ENCODE peak calls at places on chromosomes 4 and X, in five cellular contexts. One of them, this sample, is unnamed.
A peak's percentile ranks its signal among the peaks of the same experiment; 100 is the strongest.

GRCh38 chrX:87571965-87572364 is 54.4 kb downstream of the KLHL4 start:
- DNase-seq in mammary epithelial cell: no peak
- DNase-seq in mucosa of descending colon: no peak
- DNase-seq in foreskin fibroblast: no peak
- DNase-seq in neural progenitor cell: no peak
- DNase-seq in this sample: no peak

GRCh38 chrX:9997524-9997923 is 30.4 kb downstream of the CLDN34 start:
- DNase-seq in foreskin fibroblast: no peak
- DNase-seq in mammary epithelial cell: no peak
- DNase-seq in mucosa of descending colon: no peak
- DNase-seq in neural progenitor cell: no peak
- DNase-seq in this sample: no peak

GRCh38 chr4:159290321-159291030 is 187.6 kb downstream of the RAPGEF2 start:
- DNase-seq in mucosa of descending colon: no peak
- DNase-seq in foreskin fibroblast: no peak
- DNase-seq in mammary epithelial cell: peak; percentile 58
- DNase-seq in neural progenitor cell: no peak
- DNase-seq in this sample: no peak

GRCh38 chrX:119981286-119982070 is 37.9 kb upstream of the NKAP start:
- DNase-seq in neural progenitor cell: peak; percentile 63
- DNase-seq in mammary epithelial cell: peak; percentile 20
- DNase-seq in mucosa of descending colon: peak; percentile 42
- DNase-seq in foreskin fibroblast: no peak
- DNase-seq in this sample: peak; percentile 40

GRCh38 chr4:3450643-3451042 is 8.9 kb downstream of the HGFAC start:
- DNase-seq in mammary epithelial cell: no peak
- DNase-seq in mucosa of descending colon: no peak
- DNase-seq in neural progenitor cell: no peak
- DNase-seq in foreskin fibroblast: no peak
- DNase-seq in this sample: no peak

GRCh38 chrX:74521961-74522833 is 92.2 kb downstream of the RLIM start:
- DNase-seq in mucosa of descending colon: no peak
- DNase-seq in neural progenitor cell: no peak
- DNase-seq in mammary epithelial cell: no peak
- DNase-seq in foreskin fibroblast: peak; percentile 48
- DNase-seq in this sample: no peak

GRCh38 chrX:123361371-123361770 is 177.3 kb downstream of the GRIA3 start:
- DNase-seq in mucosa of descending colon: no peak
- DNase-seq in neural progenitor cell: no peak
- DNase-seq in foreskin fibroblast: no peak
- DNase-seq in mammary epithelial cell: no peak
- DNase-seq in this sample: no peak

GRCh38 chrX:66162331-66162822 is 1.7 kb upstream of the HEPH start:
- DNase-seq in mucosa of descending colon: peak; percentile 54
- DNase-seq in foreskin fibroblast: no peak
- DNase-seq in neural progenitor cell: no peak
- DNase-seq in mammary epithelial cell: peak; percentile 45
- DNase-seq in this sample: no peak

GRCh38 chr4:165368114-165368513 is 10.7 kb upstream of the CPE start:
- DNase-seq in foreskin fibroblast: no peak
- DNase-seq in mucosa of descending colon: no peak
- DNase-seq in mammary epithelial cell: no peak
- DNase-seq in neural progenitor cell: no peak
- DNase-seq in this sample: no peak

GRCh38 chrX:9019151-9019550 is 14.8 kb downstream of the FAM9B start:
- DNase-seq in mucosa of descending colon: no peak
- DNase-seq in mammary epithelial cell: no peak
- DNase-seq in neural progenitor cell: no peak
- DNase-seq in foreskin fibroblast: peak; percentile 47
- DNase-seq in this sample: no peak

GRCh38 chr4:105158837-105159236 is 12.2 kb downstream of the TET2 start:
- DNase-seq in neural progenitor cell: peak; percentile 50
- DNase-seq in mammary epithelial cell: no peak
- DNase-seq in foreskin fibroblast: no peak
- DNase-seq in mucosa of descending colon: peak; percentile 25
- DNase-seq in this sample: no peak

GRCh38 chrX:3175659-3176438 is 134.6 kb downstream of the ARSF start:
- DNase-seq in foreskin fibroblast: peak; percentile 41
- DNase-seq in neural progenitor cell: no peak
- DNase-seq in mucosa of descending colon: no peak
- DNase-seq in mammary epithelial cell: no peak
- DNase-seq in this sample: no peak

GRCh38 chr4:185018834-185019450 is 652 bp downstream of the HELT start:
- DNase-seq in neural progenitor cell: peak; percentile 42
- DNase-seq in foreskin fibroblast: no peak
- DNase-seq in mucosa of descending colon: no peak
- DNase-seq in mammary epithelial cell: peak; percentile 40
- DNase-seq in this sample: no peak

GRCh38 chr4:82213485-82214162 is 160.2 kb downstream of the HNRNPD start:
- DNase-seq in foreskin fibroblast: no peak
- DNase-seq in mammary epithelial cell: no peak
- DNase-seq in neural progenitor cell: no peak
- DNase-seq in mucosa of descending colon: no peak
- DNase-seq in this sample: no peak

GRCh38 chr4:147060171-147060931 is 114.7 kb upstream of the TTC29 start:
- DNase-seq in neural progenitor cell: peak; percentile 73
- DNase-seq in mucosa of descending colon: no peak
- DNase-seq in mammary epithelial cell: peak; percentile 1
- DNase-seq in foreskin fibroblast: peak; percentile 53
- DNase-seq in this sample: no peak

GRCh38 chrX:129188223-129188622 is 335.1 kb downstream of the SMARCA1 start:
- DNase-seq in mammary epithelial cell: no peak
- DNase-seq in foreskin fibroblast: no peak
- DNase-seq in mucosa of descending colon: no peak
- DNase-seq in neural progenitor cell: peak; percentile 6
- DNase-seq in this sample: no peak

GRCh38 chrX:48492293-48492910 is 16.4 kb upstream of the PORCN start:
- DNase-seq in mammary epithelial cell: no peak
- DNase-seq in mucosa of descending colon: no peak
- DNase-seq in foreskin fibroblast: peak; percentile 54
- DNase-seq in neural progenitor cell: no peak
- DNase-seq in this sample: no peak

GRCh38 chrX:48496660-48497059 is 12.1 kb upstream of the PORCN start:
- DNase-seq in mucosa of descending colon: no peak
- DNase-seq in mammary epithelial cell: no peak
- DNase-seq in neural progenitor cell: no peak
- DNase-seq in foreskin fibroblast: no peak
- DNase-seq in this sample: no peak

GRCh38 chrX:48490661-48491060 is 14.7 kb downstream of the FTSJ1 start:
- DNase-seq in mucosa of descending colon: no peak
- DNase-seq in foreskin fibroblast: no peak
- DNase-seq in mammary epithelial cell: peak; percentile 77
- DNase-seq in neural progenitor cell: no peak
- DNase-seq in this sample: no peak

GRCh38 chrX:48491809-48492208 is 15.8 kb downstream of the FTSJ1 start:
- DNase-seq in neural progenitor cell: no peak
- DNase-seq in mammary epithelial cell: no peak
- DNase-seq in foreskin fibroblast: no peak
- DNase-seq in mucosa of descending colon: no peak
- DNase-seq in this sample: no peak

DNA sequence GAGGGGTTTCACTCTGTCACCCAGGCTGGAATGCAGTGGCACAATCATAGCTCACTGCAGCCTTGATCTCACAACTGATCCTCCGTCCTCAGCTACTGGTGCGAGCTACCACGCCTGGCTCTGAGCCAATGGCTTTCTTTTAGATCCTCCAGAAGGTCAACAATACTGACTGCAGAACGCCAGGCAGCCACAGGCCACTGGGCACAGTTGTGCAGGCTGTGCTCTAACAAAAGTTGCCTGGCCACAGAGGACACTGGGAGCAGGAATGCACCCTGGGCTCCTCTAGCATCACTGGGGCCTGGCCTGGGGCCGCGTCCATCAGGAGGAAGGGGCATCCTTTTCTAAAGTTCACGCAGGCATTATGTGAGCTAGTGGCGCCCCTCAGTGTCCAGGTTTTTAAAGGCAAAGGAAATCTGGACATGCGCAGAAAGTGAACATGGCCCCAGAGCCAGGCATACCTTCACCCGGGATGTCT is 14.9 kb upstream of the PORCN start:
- DNase-seq in neural progenitor cell: peak; percentile 74
- DNase-seq in foreskin fibroblast: no peak
- DNase-seq in mammary epithelial cell: no peak
- DNase-seq in mucosa of descending colon: peak; percentile 45
- DNase-seq in this sample: peak; percentile 51
- TF ChIP-seq CTCF in neural progenitor cell: peak; percentile 55
- TF ChIP-seq CTCF in foreskin fibroblast: no peak
- TF ChIP-seq CTCF in mammary epithelial cell: peak; percentile 25
- TF ChIP-seq CTCF in mucosa of descending colon: no peak
- TF ChIP-seq CTCF in this sample: no peak

DNA sequence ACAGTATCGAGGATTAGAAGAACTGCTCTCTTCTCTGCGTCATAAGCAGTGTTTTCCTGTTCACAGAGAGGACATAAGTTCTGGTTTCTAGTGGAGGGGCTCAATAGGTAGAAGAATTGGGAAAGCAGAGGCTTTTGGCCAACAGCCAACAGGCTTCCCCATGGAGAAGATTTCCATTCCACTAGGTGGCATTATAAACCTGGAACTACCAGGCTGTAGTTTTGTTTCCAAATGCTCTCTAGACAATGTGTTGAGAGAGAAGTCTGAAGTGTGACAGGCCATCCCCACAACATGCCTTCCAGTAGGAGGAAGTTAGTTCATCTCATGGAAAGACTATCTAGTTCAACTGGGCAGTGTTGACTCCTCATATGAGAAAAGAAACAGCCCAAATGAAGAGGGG is 63.8 kb upstream of the ANXA10 start:
- DNase-seq in mucosa of descending colon: no peak
- DNase-seq in neural progenitor cell: no peak
- DNase-seq in mammary epithelial cell: peak; percentile 35
- DNase-seq in foreskin fibroblast: no peak
- DNase-seq in this sample: no peak
- TF ChIP-seq CTCF in mucosa of descending colon: no peak
- TF ChIP-seq CTCF in neural progenitor cell: no peak
- TF ChIP-seq CTCF in mammary epithelial cell: peak; percentile 28
- TF ChIP-seq CTCF in foreskin fibroblast: no peak
- TF ChIP-seq CTCF in this sample: no peak

GRCh38 chrX:26778320-26778888 is 562.4 kb downstream of the MAGEB5 start:
- DNase-seq in foreskin fibroblast: no peak
- DNase-seq in mucosa of descending colon: no peak
- DNase-seq in mammary epithelial cell: no peak
- DNase-seq in neural progenitor cell: peak; percentile 24
- DNase-seq in this sample: no peak
- TF ChIP-seq CTCF in foreskin fibroblast: no peak
- TF ChIP-seq CTCF in mucosa of descending colon: no peak
- TF ChIP-seq CTCF in mammary epithelial cell: peak; percentile 44
- TF ChIP-seq CTCF in neural progenitor cell: peak; percentile 50
- TF ChIP-seq CTCF in this sample: peak; percentile 46

GRCh38 chr4:38046735-38047487 is 86.7 kb downstream of the PTTG2 start:
- DNase-seq in mucosa of descending colon: no peak
- DNase-seq in neural progenitor cell: peak; percentile 51
- DNase-seq in mammary epithelial cell: no peak
- DNase-seq in foreskin fibroblast: peak; percentile 52
- DNase-seq in this sample: no peak
- TF ChIP-seq CTCF in mucosa of descending colon: no peak
- TF ChIP-seq CTCF in neural progenitor cell: peak; percentile 11
- TF ChIP-seq CTCF in mammary epithelial cell: no peak
- TF ChIP-seq CTCF in foreskin fibroblast: no peak
- TF ChIP-seq CTCF in this sample: no peak

GRCh38 chrX:28550331-28550872 is 36.8 kb upstream of the IL1RAPL1 start:
- DNase-seq in mammary epithelial cell: no peak
- DNase-seq in foreskin fibroblast: no peak
- DNase-seq in neural progenitor cell: no peak
- DNase-seq in mucosa of descending colon: no peak
- DNase-seq in this sample: no peak
- TF ChIP-seq CTCF in mammary epithelial cell: no peak
- TF ChIP-seq CTCF in foreskin fibroblast: no peak
- TF ChIP-seq CTCF in neural progenitor cell: peak; percentile 19
- TF ChIP-seq CTCF in mucosa of descending colon: no peak
- TF ChIP-seq CTCF in this sample: no peak

DNA sequence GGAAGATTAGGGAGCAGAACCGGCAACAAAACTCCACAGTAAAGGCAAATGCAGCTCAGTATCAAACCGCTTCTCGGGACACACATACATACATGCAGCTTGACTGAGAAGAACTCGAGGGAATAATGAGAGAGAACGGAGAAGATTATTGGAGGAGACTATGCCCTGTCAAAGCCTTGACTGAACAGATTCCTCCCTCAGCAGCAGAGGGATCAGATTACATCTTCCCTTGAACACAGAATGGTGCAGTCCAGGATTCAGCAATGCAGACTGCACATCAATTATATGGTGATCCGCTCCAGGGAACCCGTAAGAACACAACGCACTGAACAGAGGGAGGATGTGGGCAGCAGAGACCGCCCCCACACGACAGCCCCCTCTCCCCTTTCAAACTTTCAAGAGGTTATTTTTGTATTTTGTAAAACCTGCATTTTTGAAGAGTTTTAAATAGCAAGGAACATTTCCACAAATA is 183.2 kb downstream of the FBXW7 start:
- DNase-seq in mammary epithelial cell: peak; percentile 98
- DNase-seq in mucosa of descending colon: peak; percentile 28
- DNase-seq in foreskin fibroblast: peak; percentile 89
- DNase-seq in neural progenitor cell: peak; percentile 85
- DNase-seq in this sample: peak; percentile 38
- TF ChIP-seq CTCF in mammary epithelial cell: no peak
- TF ChIP-seq CTCF in mucosa of descending colon: no peak
- TF ChIP-seq CTCF in foreskin fibroblast: no peak
- TF ChIP-seq CTCF in neural progenitor cell: no peak
- TF ChIP-seq CTCF in this sample: no peak

GRCh38 chr4:114396808-114397207 is 201.8 kb upstream of the UGT8 start:
- DNase-seq in neural progenitor cell: no peak
- DNase-seq in foreskin fibroblast: no peak
- DNase-seq in mucosa of descending colon: no peak
- DNase-seq in mammary epithelial cell: peak; percentile 48
- DNase-seq in this sample: no peak

GRCh38 chr4:114400531-114400930 is 198.1 kb upstream of the UGT8 start:
- DNase-seq in foreskin fibroblast: peak; percentile 11
- DNase-seq in neural progenitor cell: no peak
- DNase-seq in mammary epithelial cell: peak; percentile 64
- DNase-seq in mucosa of descending colon: no peak
- DNase-seq in this sample: no peak

GRCh38 chr4:114398386-114398785 is 200.2 kb upstream of the UGT8 start:
- DNase-seq in neural progenitor cell: no peak
- DNase-seq in mammary epithelial cell: no peak
- DNase-seq in mucosa of descending colon: no peak
- DNase-seq in foreskin fibroblast: no peak
- DNase-seq in this sample: no peak

GRCh38 chr4:114399085-114399484 is 199.5 kb upstream of the UGT8 start:
- DNase-seq in neural progenitor cell: peak; percentile 43
- DNase-seq in mucosa of descending colon: no peak
- DNase-seq in mammary epithelial cell: no peak
- DNase-seq in foreskin fibroblast: no peak
- DNase-seq in this sample: no peak

GRCh38 chr4:114401483-114401882 is 197.1 kb upstream of the UGT8 start:
- DNase-seq in mucosa of descending colon: peak; percentile 55
- DNase-seq in foreskin fibroblast: no peak
- DNase-seq in mammary epithelial cell: no peak
- DNase-seq in neural progenitor cell: no peak
- DNase-seq in this sample: no peak
- TF ChIP-seq CTCF in mucosa of descending colon: no peak
- TF ChIP-seq CTCF in foreskin fibroblast: no peak
- TF ChIP-seq CTCF in mammary epithelial cell: no peak
- TF ChIP-seq CTCF in neural progenitor cell: no peak
- TF ChIP-seq CTCF in this sample: no peak

This sample was measured in glutamatergic neuron.